ENCODE peak calls at places on chromosomes 3 and 15, in nine cellular contexts. One of them, this sample, is unnamed.

GRCh38 chr3:129534428-129535027 is 6.1 kb downstream of the RHO start:
- DNase-seq in esophagus squamous epithelium: no peak
- DNase-seq in GM10248: no peak
- DNase-seq in NCI-H82: no peak
- DNase-seq in A172: peak
- DNase-seq in psoas muscle: no peak
- DNase-seq in naive thymus-derived CD8-positive, alpha-beta T cell: no peak
- DNase-seq in breast epithelium: no peak
- DNase-seq in dorsolateral prefrontal cortex: no peak
- DNase-seq in this sample: no peak

GRCh38 chr3:8745619-8746370 is 12.2 kb downstream of the CAV3 start:
- DNase-seq in NCI-H82: no peak
- DNase-seq in psoas muscle: no peak
- DNase-seq in naive thymus-derived CD8-positive, alpha-beta T cell: no peak
- DNase-seq in breast epithelium: no peak
- DNase-seq in A172: no peak
- DNase-seq in dorsolateral prefrontal cortex: no peak
- DNase-seq in esophagus squamous epithelium: no peak
- DNase-seq in GM10248: no peak
- DNase-seq in this sample: no peak

GRCh38 chr3:54393150-54393549 is 270.8 kb downstream of the CACNA2D3 start:
- DNase-seq in psoas muscle: no peak
- DNase-seq in naive thymus-derived CD8-positive, alpha-beta T cell: no peak
- DNase-seq in NCI-H82: no peak
- DNase-seq in dorsolateral prefrontal cortex: no peak
- DNase-seq in GM10248: no peak
- DNase-seq in breast epithelium: no peak
- DNase-seq in A172: no peak
- DNase-seq in esophagus squamous epithelium: no peak
- DNase-seq in this sample: no peak

GRCh38 chr15:100461049-100461448 is 67.7 kb downstream of the CERS3 start:
- DNase-seq in breast epithelium: no peak
- DNase-seq in dorsolateral prefrontal cortex: no peak
- DNase-seq in NCI-H82: no peak
- DNase-seq in GM10248: no peak
- DNase-seq in esophagus squamous epithelium: no peak
- DNase-seq in psoas muscle: no peak
- DNase-seq in A172: no peak
- DNase-seq in naive thymus-derived CD8-positive, alpha-beta T cell: no peak
- DNase-seq in this sample: no peak

GRCh38 chr15:31365655-31366127 is 39.1 kb downstream of the KLF13 start:
- DNase-seq in psoas muscle: peak
- DNase-seq in A172: no peak
- DNase-seq in GM10248: peak
- DNase-seq in NCI-H82: no peak
- DNase-seq in dorsolateral prefrontal cortex: peak
- DNase-seq in naive thymus-derived CD8-positive, alpha-beta T cell: peak
- DNase-seq in esophagus squamous epithelium: peak
- DNase-seq in breast epithelium: peak
- DNase-seq in this sample: peak

GRCh38 chr3:65961733-65962132 is 77.0 kb downstream of the MAGI1 start:
- DNase-seq in NCI-H82: no peak
- DNase-seq in breast epithelium: no peak
- DNase-seq in esophagus squamous epithelium: no peak
- DNase-seq in GM10248: no peak
- DNase-seq in psoas muscle: no peak
- DNase-seq in dorsolateral prefrontal cortex: no peak
- DNase-seq in A172: no peak
- DNase-seq in naive thymus-derived CD8-positive, alpha-beta T cell: no peak
- DNase-seq in this sample: no peak

GRCh38 chr15:48975713-48976419 is 12.1 kb upstream of the SHC4 start:
- DNase-seq in dorsolateral prefrontal cortex: peak
- DNase-seq in psoas muscle: peak
- DNase-seq in A172: peak
- DNase-seq in GM10248: peak
- DNase-seq in breast epithelium: peak
- DNase-seq in esophagus squamous epithelium: no peak
- DNase-seq in NCI-H82: peak
- DNase-seq in naive thymus-derived CD8-positive, alpha-beta T cell: peak
- DNase-seq in this sample: peak

GRCh38 chr3:146532406-146532805 is 12.0 kb downstream of the PLSCR1 start:
- DNase-seq in breast epithelium: no peak
- DNase-seq in psoas muscle: no peak
- DNase-seq in dorsolateral prefrontal cortex: no peak
- DNase-seq in A172: no peak
- DNase-seq in naive thymus-derived CD8-positive, alpha-beta T cell: no peak
- DNase-seq in GM10248: no peak
- DNase-seq in NCI-H82: no peak
- DNase-seq in esophagus squamous epithelium: no peak
- DNase-seq in this sample: no peak

GRCh38 chr3:42746455-42747450 is 26.3 kb downstream of the CCDC13 start:
- DNase-seq in NCI-H82: no peak
- DNase-seq in GM10248: no peak
- DNase-seq in dorsolateral prefrontal cortex: no peak
- DNase-seq in breast epithelium: no peak
- DNase-seq in A172: no peak
- DNase-seq in esophagus squamous epithelium: no peak
- DNase-seq in naive thymus-derived CD8-positive, alpha-beta T cell: no peak
- DNase-seq in psoas muscle: no peak
- DNase-seq in this sample: peak